ENCODE peak calls at places on chromosomes 7 and 10, in nine cellular contexts. H, C, R, F, E, T, Y, K and J are unnamed samples.

GRCh38 chr7:2729893-2730716 is 42.1 kb downstream of the AMZ1 start:
- DNase-seq in H (peak; percentile 35), C (no peak), R (no peak), F (peak; percentile 29), E (no peak), T (peak; percentile 89), Y (no peak), K (no peak), J (peak; percentile 9)

GRCh38 chr10:50387736-50388081 is 136.4 kb upstream of the ASAH2 start:
- DNase-seq in H (no peak), C (no peak), R (no peak), F (no peak), E (no peak), T (no peak), Y (no peak), K (no peak), J (no peak)

GRCh38 chr10:71138126-71138860 is 74.1 kb upstream of the UNC5B start:
- DNase-seq in H (no peak), C (no peak), R (no peak), F (no peak), E (no peak), T (no peak), Y (no peak), K (no peak), J (no peak)

GRCh38 chr7:116706668-116707126 is 34.7 kb downstream of the MET start:
- DNase-seq in H (peak; percentile 24), C (peak; percentile 62), R (no peak), F (no peak), E (no peak), T (no peak), Y (peak; percentile 82), K (no peak), J (no peak)

GRCh38 chr7:4151524-4151923 is 530.6 kb upstream of the FOXK1 start:
- DNase-seq in H (no peak), C (no peak), R (no peak), F (no peak), E (no peak), T (no peak), Y (no peak), K (no peak), J (no peak)

GRCh38 chr7:144513332-144513731 is 109.8 kb upstream of the NOBOX start:
- DNase-seq in H (no peak), C (peak; percentile 2), R (no peak), F (no peak), E (no peak), T (no peak), Y (peak; percentile 65), K (peak; percentile 12), J (no peak)

GRCh38 chr7:86914468-86915054 is 144.9 kb downstream of the ELAPOR2 start:
- DNase-seq in H (no peak), C (no peak), R (peak; percentile 10), F (no peak), E (no peak), T (no peak), Y (peak; percentile 30), K (peak; percentile 47), J (no peak)

GRCh38 chr7:64997927-64998391 is 7.1 kb upstream of the ZNF117 start:
- DNase-seq in H (no peak), C (no peak), R (no peak), F (no peak), E (no peak), T (peak; percentile 73), Y (no peak), K (no peak), J (no peak)

GRCh38 chr10:31399631-31400030 is 80.6 kb downstream of the ZEB1 start:
- DNase-seq in H (peak; percentile 75), C (no peak), R (no peak), F (no peak), E (peak; percentile 56), T (no peak), Y (no peak), K (no peak), J (no peak)

GRCh38 chr7:104040666-104041065 is 51.2 kb upstream of the RELN start:
- DNase-seq in H (no peak), C (no peak), R (no peak), F (no peak), E (no peak), T (no peak), Y (no peak), K (no peak), J (no peak)

GRCh38 chr7:110921478-110922210 is 169.3 kb upstream of the LRRN3 start:
- DNase-seq in H (no peak), C (no peak), R (no peak), F (no peak), E (no peak), T (no peak), Y (no peak), K (no peak), J (no peak)

GRCh38 chr10:100043344-100043743 is 33.6 kb upstream of the DNMBP start:
- DNase-seq in H (no peak), C (no peak), R (no peak), F (no peak), E (no peak), T (no peak), Y (peak; percentile 18), K (no peak), J (no peak)

GRCh38 chr10:12719365-12719764 is 282.1 kb downstream of the CCDC3 start:
- DNase-seq in H (no peak), C (no peak), R (no peak), F (no peak), E (no peak), T (no peak), Y (peak; percentile 46), K (no peak), J (peak; percentile 36)

GRCh38 chr10:26869528-26869927 is 8.8 kb upstream of the ABI1 start:
- DNase-seq in H (no peak), C (no peak), R (peak; percentile 26), F (no peak), E (no peak), T (no peak), Y (no peak), K (peak; percentile 12), J (no peak)
- TF ChIP-seq POLR2A in H (no peak), C (no peak), R (no peak), F (no peak), E (no peak), T (no peak), Y (no peak), K (no peak), J (no peak)

DNA sequence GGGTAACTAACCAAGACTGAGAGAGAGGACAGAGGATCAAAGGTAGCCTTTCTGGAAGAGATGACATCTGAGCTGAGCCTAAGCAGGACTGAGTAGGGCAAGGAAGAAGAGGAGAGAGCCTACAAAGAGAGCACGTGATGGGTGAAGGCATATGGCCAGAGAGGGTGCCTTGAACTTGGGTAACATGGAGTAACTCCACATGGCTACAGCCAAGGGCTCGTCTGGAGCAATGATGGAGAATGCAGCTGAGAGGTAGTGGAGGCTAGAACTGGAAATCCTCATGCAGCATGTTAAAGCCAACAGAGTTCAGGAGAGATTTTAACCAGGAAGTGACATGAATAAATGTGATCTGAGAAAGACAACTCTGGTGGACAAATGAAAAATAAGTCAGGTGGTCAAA is 77.8 kb downstream of the LRRC17 start:
- DNase-seq in H (no peak), C (no peak), R (no peak), F (no peak), E (no peak), T (no peak), Y (no peak), K (no peak), J (no peak)
- H3K27ac ChIP-seq in H (no peak overlapping the region), C (peak overlapping the region; percentile 88), R (no peak overlapping the region), F (no peak overlapping the region), E (no peak overlapping the region), T (no peak overlapping the region), Y (peak overlapping the region; percentile 99), K (peak overlapping the region; percentile 89), J (peak overlapping the region; percentile 75)

DNA sequence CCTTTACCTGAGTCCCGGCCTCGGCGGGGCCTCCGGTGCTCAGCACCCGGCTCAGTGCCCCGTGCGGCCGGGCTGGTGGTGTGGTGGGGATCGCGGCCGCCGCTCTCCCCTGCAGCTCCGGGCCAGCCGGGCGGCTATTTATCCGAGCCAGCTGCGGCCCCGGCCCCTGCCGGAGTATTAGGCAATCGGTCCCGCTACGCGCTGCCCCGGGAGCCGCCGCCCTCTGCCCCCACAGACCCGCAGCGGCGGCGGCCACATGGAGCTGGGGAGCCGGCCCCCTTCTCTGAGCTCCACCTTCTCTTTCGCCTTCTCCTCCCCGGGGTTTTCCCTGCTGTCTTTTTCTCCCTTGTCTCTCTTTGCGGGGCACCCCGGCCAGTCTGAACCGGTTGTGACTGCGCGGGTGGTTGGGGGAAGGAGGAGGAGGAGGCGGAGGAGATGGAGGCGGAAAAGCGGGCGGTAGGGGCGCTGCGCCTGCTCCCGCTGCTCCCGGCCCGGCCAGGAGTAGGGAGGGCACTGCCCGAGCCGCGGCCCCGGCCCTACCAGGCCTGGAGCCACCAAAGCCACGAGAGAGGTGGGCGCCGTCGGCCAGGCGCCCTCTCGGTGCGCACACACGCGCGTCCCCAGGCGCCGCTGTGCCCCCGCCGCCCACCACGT is at the start of gene SLC16A9:
- DNase-seq in H (peak; percentile 36), C (peak; percentile 53), R (peak; percentile 12), F (peak; percentile 84), E (peak; percentile 62), T (peak; percentile 67), Y (peak; percentile 18), K (peak; percentile 76), J (peak; percentile 72)
- TF ChIP-seq CTCF in H (peak; percentile 42), C (peak; percentile 33), R (peak; percentile 49), F (peak; percentile 41), E (no peak), T (peak; percentile 4), Y (peak; percentile 43), K (peak; percentile 32), J (peak; percentile 58)

DNA sequence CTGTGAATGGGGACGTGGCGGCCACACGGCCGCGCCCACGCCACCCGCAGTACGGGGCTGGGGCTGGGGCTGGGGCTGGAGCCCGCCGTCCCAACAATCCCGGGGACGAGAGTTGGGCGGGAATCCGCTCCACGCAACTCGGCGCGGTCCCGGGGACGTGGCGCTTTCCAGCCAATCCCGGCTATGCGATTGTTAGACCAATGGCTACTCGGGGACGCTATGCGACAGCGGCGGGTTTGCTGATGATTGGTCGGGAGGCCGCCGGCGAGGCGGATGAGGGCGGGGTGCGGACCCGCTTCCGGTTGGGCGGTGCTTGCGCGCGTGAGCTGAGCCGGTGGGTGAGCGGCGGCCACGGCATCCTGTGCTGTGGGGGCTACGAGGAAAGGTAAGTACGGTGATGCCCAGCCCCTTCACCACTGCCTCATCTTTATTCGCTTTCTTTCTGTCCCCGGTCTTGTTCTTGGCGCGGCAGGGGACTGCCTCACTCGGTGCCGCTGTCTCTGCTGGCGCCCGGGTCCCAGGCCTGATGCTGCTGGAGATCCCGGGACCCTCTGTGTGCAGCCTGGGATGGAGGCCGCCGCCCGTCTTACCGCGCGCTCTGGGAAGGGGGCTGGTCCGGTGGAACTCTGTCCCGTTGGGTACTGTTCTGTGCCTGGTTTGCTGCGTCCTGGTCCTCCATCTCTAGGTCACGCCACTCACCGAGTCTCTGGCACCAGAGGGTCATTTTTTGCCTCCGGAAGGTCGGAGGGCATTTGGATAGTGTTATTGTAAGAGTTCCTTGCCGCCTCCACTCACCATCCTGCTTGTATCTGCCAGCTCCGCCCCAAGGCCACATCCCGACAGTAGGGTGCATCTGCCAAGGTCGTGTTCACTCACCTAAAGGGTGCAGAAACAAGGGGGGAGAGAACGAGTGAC is at the start of gene CALU:
- DNase-seq in H (peak; percentile 98), C (peak; percentile 99), R (peak; percentile 91), F (peak; percentile 96), E (peak; percentile 97), T (peak; percentile 99), Y (peak; percentile 98), K (peak; percentile 100), J (peak; percentile 97)
- TF ChIP-seq POLR2A in H (peak; percentile 97), C (peak; percentile 73), R (peak; percentile 97), F (peak; percentile 88), E (peak; percentile 92), T (peak; percentile 95), Y (peak; percentile 97), K (peak; percentile 97), J (peak; percentile 87)